ENCODE peak calls at places on chromosome 13, in six cellular contexts. I is testis, F is transverse colon, Z is prostate gland, S is ovary, X is tibial nerve. Q is an unnamed sample.

GRCh38 chr13:82636119-82636518 is 1246.2 kb downstream of the SLITRK1 start:
- DNase-seq in I (no peak), F (no peak), Z (no peak), S (no peak), X (no peak), Q (no peak)

GRCh38 chr13:100611678-100612492 is 23.3 kb upstream of the GGACT start:
- DNase-seq in I (no peak), F (no peak), Z (peak; percentile 49), S (no peak), X (no peak), Q (no peak)

GRCh38 chr13:62293081-62293480 is 877.4 kb upstream of the PCDH20 start:
- DNase-seq in I (no peak), F (no peak), Z (no peak), S (no peak), X (no peak), Q (no peak)

GRCh38 chr13:48138270-48138669 is 43.4 kb upstream of the MED4 start:
- DNase-seq in I (no peak), F (no peak), Z (no peak), S (no peak), X (no peak), Q (no peak)

GRCh38 chr13:107458269-107458668 is 757.1 kb downstream of the LIG4 start:
- DNase-seq in I (no peak), F (no peak), Z (no peak), S (no peak), X (no peak), Q (no peak)

GRCh38 chr13:56886398-56886797 is 254.3 kb upstream of the PRR20A start:
- DNase-seq in I (no peak), F (no peak), Z (no peak), S (no peak), X (no peak), Q (no peak)

GRCh38 chr13:96091164-96091931 is 1.4 kb downstream of the HS6ST3 start:
- DNase-seq in I (peak; percentile 23), F (no peak), Z (no peak), S (no peak), X (no peak), Q (peak; percentile 38)

GRCh38 chr13:25378528-25378927 is 6.8 kb downstream of the ATP8A2 start:
- DNase-seq in I (no peak), F (no peak), Z (no peak), S (no peak), X (no peak), Q (no peak)

GRCh38 chr13:46106839-46107371 is 2.1 kb upstream of the CPB2 start:
- DNase-seq in I (no peak), F (no peak), Z (no peak), S (no peak), X (no peak), Q (no peak)

GRCh38 chr13:96091932-96092253 is 2.0 kb downstream of the HS6ST3 start:
- DNase-seq in I (no peak), F (no peak), Z (no peak), S (no peak), X (no peak), Q (no peak)

GRCh38 chr13:113814435-113814821 is 49.4 kb downstream of the GAS6 start:
- DNase-seq in I (no peak), F (no peak), Z (no peak), S (peak; percentile 17), X (no peak), Q (no peak)

GRCh38 chr13:113816248-113816924 is 47.5 kb downstream of the GAS6 start:
- DNase-seq in I (no peak), F (no peak), Z (no peak), S (no peak), X (no peak), Q (no peak)

GRCh38 chr13:113813749-113814434 is 50.0 kb downstream of the GAS6 start:
- DNase-seq in I (peak; percentile 86), F (no peak), Z (no peak), S (peak; percentile 55), X (no peak), Q (peak; percentile 48)

GRCh38 chr13:113816925-113817859 is 46.7 kb downstream of the GAS6 start:
- DNase-seq in I (peak; percentile 90), F (peak; percentile 94), Z (peak; percentile 88), S (peak; percentile 89), X (peak; percentile 80), Q (peak; percentile 84)

DNA sequence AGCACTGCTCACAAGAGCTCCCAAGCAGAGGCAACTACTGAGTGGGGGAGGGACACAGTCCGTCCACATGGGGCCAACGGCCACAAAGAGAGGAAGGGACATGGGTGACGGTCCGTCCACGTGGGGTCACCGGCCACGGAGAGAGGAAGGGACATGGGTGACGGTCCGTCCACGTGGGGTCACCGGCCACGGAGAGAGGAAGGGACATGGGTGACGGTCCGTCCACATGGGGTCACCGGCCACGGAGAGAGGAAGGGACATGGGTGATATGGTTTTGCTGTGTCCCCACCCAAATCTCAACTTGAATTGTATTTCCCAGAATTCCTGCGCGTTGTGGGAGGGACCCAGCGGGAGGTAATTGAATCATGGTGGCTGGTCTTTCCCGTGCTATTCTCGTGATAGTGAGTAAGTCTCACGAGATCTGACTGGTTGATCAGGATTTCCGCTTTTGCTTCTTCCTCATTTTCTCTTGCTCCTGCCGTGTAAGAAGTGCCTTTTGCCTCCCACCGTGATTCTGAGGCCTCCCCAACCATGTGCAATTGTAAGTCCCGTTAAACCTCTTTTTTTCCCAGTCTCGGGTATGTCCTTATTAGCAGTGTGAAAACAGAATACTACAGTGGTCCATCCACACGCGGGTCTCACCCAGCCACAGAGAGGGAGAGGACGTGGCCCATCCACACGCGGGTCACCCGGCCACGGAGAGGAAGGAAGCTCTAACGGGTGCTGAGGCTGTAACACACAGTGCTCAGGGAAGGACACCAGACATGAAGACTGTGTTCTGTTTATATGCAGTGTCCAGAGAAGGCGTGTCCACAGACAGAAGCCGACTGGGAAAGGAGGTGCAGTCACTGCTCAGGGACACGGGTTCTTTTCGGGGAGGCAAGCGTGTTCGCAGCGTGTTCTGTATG is 48.5 kb downstream of the GAS6 start:
- DNase-seq in I (no peak), F (no peak), Z (no peak), S (peak; percentile 20), X (no peak), Q (peak; percentile 29)
- TF ChIP-seq POLR2A in I (no peak), F (no peak), Z (no peak), S (no peak), X (no peak), Q (no peak)

GRCh38 chr13:112774829-112775565 is 85.2 kb downstream of the ATP11A start:
- DNase-seq in I (no peak), F (no peak), Z (no peak), S (peak; percentile 15), X (no peak), Q (no peak)

GRCh38 chr13:112776971-112777370 is 87.1 kb downstream of the ATP11A start:
- DNase-seq in I (no peak), F (no peak), Z (no peak), S (peak; percentile 11), X (no peak), Q (no peak)

GRCh38 chr13:112774448-112774792 is 84.6 kb downstream of the ATP11A start:
- DNase-seq in I (no peak), F (no peak), Z (no peak), S (no peak), X (no peak), Q (no peak)

GRCh38 chr13:112776354-112776753 is 86.5 kb downstream of the ATP11A start:
- DNase-seq in I (no peak), F (no peak), Z (no peak), S (peak; percentile 4), X (no peak), Q (no peak)

GRCh38 chr13:112775791-112776279 is 86.0 kb downstream of the ATP11A start:
- DNase-seq in I (no peak), F (no peak), Z (no peak), S (peak; percentile 16), X (no peak), Q (no peak)
- TF ChIP-seq POLR2A in I (no peak), F (no peak), Z (no peak), S (no peak), X (no peak), Q (no peak)

DNA sequence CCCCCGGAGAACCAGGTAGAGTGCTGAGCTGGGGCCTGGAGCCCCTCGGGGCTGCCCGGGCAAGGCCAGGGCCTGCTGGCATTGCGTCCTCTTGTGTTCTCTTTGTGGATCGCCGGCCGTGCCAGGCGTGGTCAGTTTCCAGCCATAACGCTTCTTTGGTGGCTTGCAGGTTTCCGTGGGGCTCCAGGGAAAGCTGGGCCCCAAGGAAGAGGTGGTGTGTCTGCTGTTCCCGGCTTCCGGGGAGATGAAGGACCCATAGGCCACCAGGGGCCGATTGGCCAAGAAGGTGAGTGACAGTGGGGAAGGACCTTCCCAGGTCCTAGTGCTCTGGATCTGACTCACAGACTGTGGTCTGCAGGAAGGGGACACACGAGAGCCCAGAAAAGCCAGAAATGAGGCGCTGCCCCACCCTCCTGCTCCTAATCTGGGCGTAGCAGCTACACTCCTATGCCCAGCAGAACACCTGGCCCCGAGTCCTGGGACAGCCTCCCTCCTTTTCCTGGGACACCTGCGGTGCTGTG is 57.5 kb downstream of the RAB20 start:
- DNase-seq in I (no peak), F (peak; percentile 52), Z (no peak), S (no peak), X (no peak), Q (no peak)
- TF ChIP-seq POLR2A in I (no peak), F (no peak), Z (no peak), S (no peak), X (no peak), Q (no peak)

DNA sequence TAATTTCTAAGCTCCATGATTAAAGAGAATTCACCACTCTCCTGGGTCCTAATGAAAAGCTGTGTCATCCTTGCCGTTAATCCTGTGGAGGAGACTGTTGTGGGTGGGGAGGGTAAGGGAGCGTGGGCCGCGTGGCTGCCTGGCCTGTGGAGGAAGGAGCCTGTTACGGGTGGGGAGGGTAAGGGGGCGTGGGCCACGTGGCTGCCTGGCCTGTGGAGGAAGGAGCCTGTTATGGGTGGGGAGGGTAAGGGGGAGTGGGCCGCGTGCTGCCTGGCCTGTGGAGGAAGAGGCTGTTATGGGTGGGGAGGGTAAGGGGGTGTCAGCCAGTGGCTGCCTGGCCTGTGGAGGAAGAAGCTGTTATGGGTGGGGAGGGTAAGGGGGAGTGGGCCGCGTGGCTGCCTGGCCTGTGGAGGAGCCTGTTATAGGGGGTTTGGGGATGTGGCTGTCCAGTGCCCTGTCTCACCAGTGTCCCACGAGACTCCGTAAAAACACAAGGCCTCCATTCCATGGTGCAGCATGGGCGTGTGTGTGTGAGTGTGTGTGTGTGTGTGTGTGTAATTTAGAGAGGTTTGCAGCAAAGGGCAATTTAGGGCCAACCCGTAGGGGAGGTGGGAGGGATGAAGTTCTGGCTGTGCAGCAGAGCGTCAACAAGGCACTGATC is 15.6 kb upstream of the DCUN1D2 start:
- DNase-seq in I (no peak), F (no peak), Z (no peak), S (no peak), X (no peak), Q (no peak)
- TF ChIP-seq POLR2A in I (no peak), F (no peak), Z (no peak), S (no peak), X (no peak), Q (no peak)

GRCh38 chr13:40994581-40995230 is 24.4 kb downstream of the ELF1 start:
- DNase-seq in I (peak; percentile 84), F (no peak), Z (no peak), S (no peak), X (no peak), Q (no peak)
- TF ChIP-seq POLR2A in I (no peak), F (no peak), Z (no peak), S (no peak), X (no peak), Q (no peak)

GRCh38 chr13:20904908-20905307 is 2.4 kb upstream of the XPO4 start:
- DNase-seq in I (no peak), F (no peak), Z (no peak), S (no peak), X (no peak), Q (no peak)

GRCh38 chr13:20903164-20903475 is 574 bp upstream of the XPO4 start:
- DNase-seq in I (no peak), F (no peak), Z (no peak), S (no peak), X (no peak), Q (no peak)

GRCh38 chr13:20901668-20902437 is 693 bp downstream of the XPO4 start:
- DNase-seq in I (peak; percentile 42), F (peak; percentile 57), Z (no peak), S (peak; percentile 26), X (no peak), Q (peak; percentile 43)

GRCh38 chr13:20902438-20903163 is at the start of gene XPO4:
- DNase-seq in I (peak; percentile 85), F (peak; percentile 81), Z (peak; percentile 65), S (peak; percentile 76), X (peak; percentile 58), Q (peak; percentile 81)
- TF ChIP-seq POLR2A in I (no peak), F (peak; percentile 57), Z (peak; percentile 6), S (no peak), X (peak; percentile 21), Q (peak; percentile 80)